ENCODE peak calls at places on chromosome 10, in ten cellular contexts. One of them, this sample, is unnamed.

GRCh38 chr10:5897504-5897903 is 7.5 kb downstream of the FBH1 start:
- DNase-seq in lower leg skin: no peak
- DNase-seq in breast epithelium: no peak
- DNase-seq in body of pancreas: no peak
- DNase-seq in GM23338: no peak
- DNase-seq in AG09309: no peak
- DNase-seq in upper lobe of right lung: no peak
- DNase-seq in WERI-Rb-1: no peak
- DNase-seq in mammary epithelial cell: no peak
- DNase-seq in BE2C: no peak
- DNase-seq in this sample: no peak

GRCh38 chr10:110279062-110279986 is 25.4 kb downstream of the SMNDC1 start:
- DNase-seq in lower leg skin: peak; percentile 56
- DNase-seq in breast epithelium: no peak
- DNase-seq in body of pancreas: peak; percentile 76
- DNase-seq in GM23338: peak; percentile 79
- DNase-seq in AG09309: peak; percentile 14
- DNase-seq in upper lobe of right lung: no peak
- DNase-seq in WERI-Rb-1: peak; percentile 43
- DNase-seq in mammary epithelial cell: peak; percentile 43
- DNase-seq in BE2C: peak; percentile 64
- DNase-seq in this sample: peak; percentile 69

GRCh38 chr10:24722676-24723385 is 856 bp downstream of the ARHGAP21 start:
- DNase-seq in lower leg skin: no peak
- DNase-seq in breast epithelium: no peak
- DNase-seq in body of pancreas: peak; percentile 70
- DNase-seq in GM23338: peak; percentile 67
- DNase-seq in AG09309: no peak
- DNase-seq in upper lobe of right lung: peak; percentile 83
- DNase-seq in WERI-Rb-1: peak; percentile 37
- DNase-seq in mammary epithelial cell: peak; percentile 43
- DNase-seq in BE2C: peak; percentile 65
- DNase-seq in this sample: peak; percentile 43

GRCh38 chr10:3805227-3805790 is 20.3 kb upstream of the KLF6 start:
- DNase-seq in lower leg skin: peak; percentile 81
- DNase-seq in breast epithelium: no peak
- DNase-seq in body of pancreas: no peak
- DNase-seq in GM23338: no peak
- DNase-seq in AG09309: no peak
- DNase-seq in upper lobe of right lung: no peak
- DNase-seq in WERI-Rb-1: no peak
- DNase-seq in mammary epithelial cell: peak; percentile 91
- DNase-seq in BE2C: no peak
- DNase-seq in this sample: peak; percentile 97

GRCh38 chr10:111511751-111512150 is 434.9 kb downstream of the ADRA2A start:
- DNase-seq in lower leg skin: no peak
- DNase-seq in breast epithelium: no peak
- DNase-seq in body of pancreas: no peak
- DNase-seq in GM23338: peak; percentile 50
- DNase-seq in AG09309: no peak
- DNase-seq in upper lobe of right lung: no peak
- DNase-seq in WERI-Rb-1: no peak
- DNase-seq in mammary epithelial cell: no peak
- DNase-seq in BE2C: no peak
- DNase-seq in this sample: no peak

GRCh38 chr10:47137311-47137851 is 162.6 kb upstream of the GDF10 start:
- DNase-seq in lower leg skin: no peak
- DNase-seq in breast epithelium: no peak
- DNase-seq in body of pancreas: no peak
- DNase-seq in GM23338: no peak
- DNase-seq in AG09309: peak; percentile 79
- DNase-seq in upper lobe of right lung: no peak
- DNase-seq in WERI-Rb-1: no peak
- DNase-seq in mammary epithelial cell: peak; percentile 75
- DNase-seq in BE2C: no peak
- DNase-seq in this sample: peak; percentile 86

GRCh38 chr10:89346264-89346971 is 18.6 kb downstream of the IFIT3 start:
- DNase-seq in lower leg skin: no peak
- DNase-seq in breast epithelium: no peak
- DNase-seq in body of pancreas: no peak
- DNase-seq in GM23338: peak; percentile 65
- DNase-seq in AG09309: no peak
- DNase-seq in upper lobe of right lung: no peak
- DNase-seq in WERI-Rb-1: no peak
- DNase-seq in mammary epithelial cell: peak; percentile 57
- DNase-seq in BE2C: no peak
- DNase-seq in this sample: peak; percentile 48

GRCh38 chr10:11162828-11163599 is 145.3 kb downstream of the CELF2 start:
- DNase-seq in lower leg skin: peak; percentile 81
- DNase-seq in breast epithelium: no peak
- DNase-seq in body of pancreas: peak; percentile 17
- DNase-seq in GM23338: no peak
- DNase-seq in AG09309: no peak
- DNase-seq in upper lobe of right lung: peak; percentile 80
- DNase-seq in WERI-Rb-1: no peak
- DNase-seq in mammary epithelial cell: no peak
- DNase-seq in BE2C: no peak
- DNase-seq in this sample: no peak

GRCh38 chr10:116815641-116816415 is 33.5 kb upstream of the ENO4 start:
- DNase-seq in lower leg skin: no peak
- DNase-seq in breast epithelium: no peak
- DNase-seq in body of pancreas: no peak
- DNase-seq in GM23338: no peak
- DNase-seq in AG09309: peak; percentile 1
- DNase-seq in upper lobe of right lung: no peak
- DNase-seq in WERI-Rb-1: no peak
- DNase-seq in mammary epithelial cell: peak; percentile 12
- DNase-seq in BE2C: no peak
- DNase-seq in this sample: peak; percentile 42

GRCh38 chr10:118569241-118569881 is 26.1 kb downstream of the PRLHR start:
- DNase-seq in lower leg skin: no peak
- DNase-seq in breast epithelium: no peak
- DNase-seq in body of pancreas: no peak
- DNase-seq in GM23338: no peak
- DNase-seq in AG09309: peak; percentile 20
- DNase-seq in upper lobe of right lung: no peak
- DNase-seq in WERI-Rb-1: no peak
- DNase-seq in mammary epithelial cell: no peak
- DNase-seq in BE2C: no peak
- DNase-seq in this sample: peak; percentile 67

GRCh38 chr10:85642421-85643170 is 724.0 kb downstream of the GRID1 start:
- DNase-seq in lower leg skin: peak; percentile 62
- DNase-seq in breast epithelium: no peak
- DNase-seq in body of pancreas: no peak
- DNase-seq in GM23338: no peak
- DNase-seq in AG09309: peak; percentile 2
- DNase-seq in upper lobe of right lung: no peak
- DNase-seq in WERI-Rb-1: no peak
- DNase-seq in mammary epithelial cell: peak; percentile 80
- DNase-seq in BE2C: no peak
- DNase-seq in this sample: peak; percentile 84

GRCh38 chr10:14587540-14588083 is 187.1 kb downstream of the FAM107B start:
- DNase-seq in lower leg skin: no peak
- DNase-seq in breast epithelium: no peak
- DNase-seq in body of pancreas: no peak
- DNase-seq in GM23338: no peak
- DNase-seq in AG09309: no peak
- DNase-seq in upper lobe of right lung: no peak
- DNase-seq in WERI-Rb-1: no peak
- DNase-seq in mammary epithelial cell: no peak
- DNase-seq in BE2C: no peak
- DNase-seq in this sample: no peak

GRCh38 chr10:124106241-124106905 is 13.0 kb upstream of the CHST15 start:
- DNase-seq in lower leg skin: peak; percentile 59
- DNase-seq in breast epithelium: peak; percentile 84
- DNase-seq in body of pancreas: peak; percentile 83
- DNase-seq in GM23338: no peak
- DNase-seq in AG09309: peak; percentile 48
- DNase-seq in upper lobe of right lung: peak; percentile 78
- DNase-seq in WERI-Rb-1: no peak
- DNase-seq in mammary epithelial cell: peak; percentile 92
- DNase-seq in BE2C: no peak
- DNase-seq in this sample: peak; percentile 63

GRCh38 chr10:76311752-76312699 is 880.6 kb downstream of the LRMDA start:
- DNase-seq in lower leg skin: peak; percentile 39
- DNase-seq in breast epithelium: no peak
- DNase-seq in body of pancreas: peak; percentile 67
- DNase-seq in GM23338: peak; percentile 81
- DNase-seq in AG09309: no peak
- DNase-seq in upper lobe of right lung: peak; percentile 67
- DNase-seq in WERI-Rb-1: peak; percentile 67
- DNase-seq in mammary epithelial cell: peak; percentile 16
- DNase-seq in BE2C: peak; percentile 43
- DNase-seq in this sample: peak; percentile 28
- TF ChIP-seq CTCF in lower leg skin: no peak
- TF ChIP-seq CTCF in breast epithelium: peak; percentile 33
- TF ChIP-seq CTCF in body of pancreas: peak; percentile 55
- TF ChIP-seq CTCF in GM23338: peak; percentile 69
- TF ChIP-seq CTCF in AG09309: peak; percentile 49
- TF ChIP-seq CTCF in upper lobe of right lung: peak; percentile 64
- TF ChIP-seq CTCF in WERI-Rb-1: peak; percentile 86
- TF ChIP-seq CTCF in mammary epithelial cell: peak; percentile 69
- TF ChIP-seq CTCF in BE2C: peak; percentile 55
- TF ChIP-seq CTCF in this sample: peak; percentile 49

GRCh38 chr10:125264752-125265578 is 104.6 kb upstream of the CTBP2 start:
- DNase-seq in lower leg skin: no peak
- DNase-seq in breast epithelium: no peak
- DNase-seq in body of pancreas: no peak
- DNase-seq in GM23338: peak; percentile 8
- DNase-seq in AG09309: no peak
- DNase-seq in upper lobe of right lung: no peak
- DNase-seq in WERI-Rb-1: no peak
- DNase-seq in mammary epithelial cell: peak; percentile 80
- DNase-seq in BE2C: no peak
- DNase-seq in this sample: no peak
- H3K4me3 ChIP-seq in lower leg skin: no peak overlapping the region
- H3K4me3 ChIP-seq in breast epithelium: no peak overlapping the region
- H3K4me3 ChIP-seq in body of pancreas: no peak overlapping the region
- H3K4me3 ChIP-seq in GM23338: no peak overlapping the region
- H3K4me3 ChIP-seq in AG09309: no peak overlapping the region
- H3K4me3 ChIP-seq in upper lobe of right lung: no peak overlapping the region
- H3K4me3 ChIP-seq in WERI-Rb-1: no peak overlapping the region
- H3K4me3 ChIP-seq in mammary epithelial cell: peak overlapping the region; percentile 4
- H3K4me3 ChIP-seq in BE2C: no peak overlapping the region
- H3K4me3 ChIP-seq in this sample: no peak overlapping the region

GRCh38 chr10:31136386-31136785 is 104.7 kb upstream of the ZNF438 start:
- DNase-seq in lower leg skin: no peak
- DNase-seq in breast epithelium: no peak
- DNase-seq in body of pancreas: no peak
- DNase-seq in GM23338: no peak
- DNase-seq in AG09309: no peak
- DNase-seq in upper lobe of right lung: no peak
- DNase-seq in WERI-Rb-1: no peak
- DNase-seq in mammary epithelial cell: no peak
- DNase-seq in BE2C: no peak
- DNase-seq in this sample: no peak

GRCh38 chr10:31134303-31134928 is 102.8 kb upstream of the ZNF438 start:
- DNase-seq in lower leg skin: no peak
- DNase-seq in breast epithelium: no peak
- DNase-seq in body of pancreas: peak; percentile 31
- DNase-seq in GM23338: peak; percentile 57
- DNase-seq in AG09309: no peak
- DNase-seq in upper lobe of right lung: no peak
- DNase-seq in WERI-Rb-1: peak; percentile 82
- DNase-seq in mammary epithelial cell: peak; percentile 49
- DNase-seq in BE2C: peak; percentile 84
- DNase-seq in this sample: peak; percentile 57

GRCh38 chr10:31133628-31134302 is 102.1 kb upstream of the ZNF438 start:
- DNase-seq in lower leg skin: peak; percentile 52
- DNase-seq in breast epithelium: peak; percentile 68
- DNase-seq in body of pancreas: peak; percentile 85
- DNase-seq in GM23338: peak; percentile 71
- DNase-seq in AG09309: no peak
- DNase-seq in upper lobe of right lung: peak; percentile 92
- DNase-seq in WERI-Rb-1: peak; percentile 88
- DNase-seq in mammary epithelial cell: no peak
- DNase-seq in BE2C: peak; percentile 92
- DNase-seq in this sample: peak; percentile 61

GRCh38 chr10:31132681-31133239 is 101.1 kb upstream of the ZNF438 start:
- DNase-seq in lower leg skin: no peak
- DNase-seq in breast epithelium: no peak
- DNase-seq in body of pancreas: no peak
- DNase-seq in GM23338: peak; percentile 3
- DNase-seq in AG09309: no peak
- DNase-seq in upper lobe of right lung: no peak
- DNase-seq in WERI-Rb-1: no peak
- DNase-seq in mammary epithelial cell: no peak
- DNase-seq in BE2C: no peak
- DNase-seq in this sample: no peak

DNA sequence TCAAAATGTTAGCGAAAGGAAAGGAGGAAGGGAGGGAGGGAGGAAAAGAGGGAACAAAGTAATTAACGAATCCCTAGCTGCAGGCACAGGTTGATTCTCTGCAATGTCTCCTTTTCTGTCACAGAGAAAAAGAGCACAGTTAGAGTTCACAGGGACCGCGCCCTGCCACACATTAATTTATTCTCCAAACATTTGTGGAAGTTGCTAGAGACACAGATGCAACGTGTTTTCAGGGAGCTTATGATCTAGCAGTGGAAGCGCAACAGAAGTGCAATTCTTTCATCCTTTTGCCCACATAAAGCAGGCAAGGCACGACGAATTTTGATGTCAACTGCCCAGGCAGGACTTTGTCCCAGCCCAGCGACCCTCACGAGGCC is 101.6 kb upstream of the ZNF438 start:
- DNase-seq in lower leg skin: no peak
- DNase-seq in breast epithelium: no peak
- DNase-seq in body of pancreas: no peak
- DNase-seq in GM23338: no peak
- DNase-seq in AG09309: no peak
- DNase-seq in upper lobe of right lung: no peak
- DNase-seq in WERI-Rb-1: no peak
- DNase-seq in mammary epithelial cell: no peak
- DNase-seq in BE2C: no peak
- DNase-seq in this sample: no peak
- TF ChIP-seq CTCF in lower leg skin: no peak
- TF ChIP-seq CTCF in breast epithelium: no peak
- TF ChIP-seq CTCF in body of pancreas: no peak
- TF ChIP-seq CTCF in GM23338: no peak
- TF ChIP-seq CTCF in AG09309: no peak
- TF ChIP-seq CTCF in upper lobe of right lung: no peak
- TF ChIP-seq CTCF in WERI-Rb-1: no peak
- TF ChIP-seq CTCF in mammary epithelial cell: no peak
- TF ChIP-seq CTCF in BE2C: no peak
- TF ChIP-seq CTCF in this sample: no peak

DNA sequence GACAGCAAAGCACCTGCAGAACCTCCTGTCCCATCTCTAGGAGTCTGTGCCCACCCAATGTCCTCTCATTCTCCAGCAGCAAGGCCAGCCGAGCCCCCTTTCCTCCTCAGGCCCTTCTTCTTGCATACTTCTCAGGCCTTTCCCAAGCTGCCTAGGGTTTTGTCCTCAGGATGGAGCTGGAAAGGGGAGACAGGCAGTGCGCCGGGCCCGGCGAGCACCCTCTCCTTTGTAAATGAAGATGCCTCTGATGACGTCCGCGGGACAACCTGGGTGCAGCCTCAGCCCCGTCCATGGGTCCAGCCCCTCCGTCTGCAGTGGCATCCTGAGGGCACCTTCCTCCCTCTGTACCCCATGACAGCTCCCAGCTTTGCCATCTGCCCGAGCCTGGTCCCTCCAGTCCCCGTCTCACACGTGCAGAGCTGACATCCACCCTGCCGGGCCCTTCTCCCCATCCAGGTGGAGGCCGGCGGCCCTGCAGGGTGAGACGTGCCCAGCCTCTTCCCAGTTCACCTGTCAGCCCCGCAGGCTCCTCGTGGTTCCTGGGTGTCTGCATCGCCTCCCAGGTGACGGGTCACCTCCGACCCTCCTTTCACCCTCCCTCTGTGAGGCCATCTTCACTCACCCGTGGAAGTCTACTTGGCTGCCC is 36.4 kb downstream of the JAKMIP3 start:
- DNase-seq in lower leg skin: no peak
- DNase-seq in breast epithelium: no peak
- DNase-seq in body of pancreas: peak; percentile 4
- DNase-seq in GM23338: no peak
- DNase-seq in AG09309: no peak
- DNase-seq in upper lobe of right lung: no peak
- DNase-seq in WERI-Rb-1: no peak
- DNase-seq in mammary epithelial cell: no peak
- DNase-seq in BE2C: no peak
- DNase-seq in this sample: no peak
- H3K4me3 ChIP-seq in lower leg skin: no peak overlapping the region
- H3K4me3 ChIP-seq in breast epithelium: no peak overlapping the region
- H3K4me3 ChIP-seq in body of pancreas: no peak overlapping the region
- H3K4me3 ChIP-seq in GM23338: no peak overlapping the region
- H3K4me3 ChIP-seq in AG09309: no peak overlapping the region
- H3K4me3 ChIP-seq in upper lobe of right lung: no peak overlapping the region
- H3K4me3 ChIP-seq in WERI-Rb-1: no peak overlapping the region
- H3K4me3 ChIP-seq in mammary epithelial cell: no peak overlapping the region
- H3K4me3 ChIP-seq in BE2C: no peak overlapping the region
- H3K4me3 ChIP-seq in this sample: no peak overlapping the region

This sample was measured in AG10803.